ENCODE peak calls at places on chromosomes 12 and 14, in four cellular contexts. Q is A549, Z is IMR-90, G is GM12878. H is an unnamed sample.

GRCh38 chr14:36751116-36751515 is 89.5 kb downstream of the PAX9 start:
- DNase-seq in Q (no peak), Z (no peak), G (no peak), H (no peak)

GRCh38 chr14:64942531-64943111 is at the start of gene GPX2:
- DNase-seq in Z (no peak), Q (peak), G (no peak), H (no peak)

GRCh38 chr12:30847259-30847658 is 79.3 kb upstream of the TSPAN11 start:
- DNase-seq in G (peak), Q (no peak), Z (peak), H (peak)

GRCh38 chr12:54131641-54132280 is 57.0 kb downstream of the SMUG1 start:
- DNase-seq in Z (no peak), Q (no peak), G (no peak), H (no peak)

GRCh38 chr14:89293349-89293916 is 123.6 kb downstream of the FOXN3 start:
- DNase-seq in G (no peak), Z (no peak), Q (no peak), H (no peak)

GRCh38 chr12:116459921-116460666 is 99.1 kb upstream of the MAP1LC3B2 start:
- DNase-seq in G (no peak), Q (no peak), Z (no peak), H (no peak)

GRCh38 chr12:1201886-1202285 is 210.9 kb downstream of the ERC1 start:
- DNase-seq in Z (no peak), G (no peak), Q (no peak), H (no peak)

GRCh38 chr12:46266869-46267617 is 1.8 kb downstream of the SLC38A1 start:
- DNase-seq in G (no peak), Z (peak), Q (peak), H (no peak)

GRCh38 chr14:100147181-100147631 is 12.2 kb downstream of the DEGS2 start:
- DNase-seq in Q (no peak), G (no peak), Z (no peak), H (no peak)

GRCh38 chr12:26846419-26846818 is 13.4 kb upstream of the ITPR2 start:
- DNase-seq in Z (no peak), Q (no peak), G (no peak), H (no peak)

GRCh38 chr12:57744194-57744776 is 554 bp upstream of the TSPAN31 start:
- DNase-seq in Q (peak), G (peak), Z (peak), H (peak)

GRCh38 chr14:88299865-88300264 is 23.2 kb downstream of the KCNK10 start:
- DNase-seq in Z (no peak), G (no peak), Q (no peak), H (no peak)

GRCh38 chr12:113186666-113187325 is 1.3 kb downstream of the RITA1 start:
- DNase-seq in Q (no peak), Z (no peak), G (no peak), H (no peak)

GRCh38 chr14:33127531-33127930 is 188.9 kb downstream of the NPAS3 start:
- DNase-seq in G (no peak), Q (no peak), Z (no peak), H (no peak)

GRCh38 chr12:97006585-97006984 is 99.5 kb downstream of the NEDD1 start:
- DNase-seq in Z (no peak), G (no peak), Q (no peak), H (no peak)

GRCh38 chr14:87745507-87746118 is 247.4 kb downstream of the GALC start:
- DNase-seq in Q (peak), G (no peak), Z (peak), H (peak)

GRCh38 chr14:39034481-39035296 is 68.3 kb downstream of the SEC23A start:
- DNase-seq in G (no peak), Q (peak), Z (no peak), H (no peak)

GRCh38 chr12:1107669-1108068 is 116.6 kb downstream of the ERC1 start:
- DNase-seq in G (no peak), Q (no peak), Z (no peak), H (no peak)

GRCh38 chr14:64930085-64930843 is 12.3 kb downstream of the GPX2 start:
- DNase-seq in G (no peak), Z (peak), Q (no peak), H (no peak)

GRCh38 chr14:64503184-64503433 is 529 bp downstream of the ZBTB25 start:
- DNase-seq in Q (no peak), G (no peak), Z (no peak), H (no peak)

GRCh38 chr12:14417717-14418116 is 52.2 kb downstream of the ATF7IP start:
- DNase-seq in G (no peak), Q (no peak), Z (peak), H (peak)

GRCh38 chr14:90756755-90757345 is 59.4 kb downstream of the TTC7B start:
- DNase-seq in G (no peak), Z (no peak), Q (no peak), H (peak)

GRCh38 chr14:29528889-29529288 is 398.8 kb downstream of the PRKD1 start:
- DNase-seq in Z (no peak), Q (no peak), G (no peak), H (no peak)

GRCh38 chr12:93191956-93192355 is 185.8 kb upstream of the NUDT4 start:
- DNase-seq in G (no peak), Q (no peak), Z (no peak), H (no peak)

GRCh38 chr14:73752297-73752992 is 38.3 kb upstream of the PNMA1 start:
- DNase-seq in G (no peak), Q (no peak), Z (peak), H (no peak)

GRCh38 chr14:89912667-89913211 is 41.8 kb downstream of the EFCAB11 start:
- DNase-seq in Z (peak), G (no peak), Q (peak), H (no peak)

GRCh38 chr12:90174198-90174510 is 465.5 kb upstream of the ATP2B1 start:
- DNase-seq in G (peak), Q (no peak), Z (no peak), H (no peak)

GRCh38 chr12:132216354-132216987 is 72.2 kb downstream of the NOC4L start:
- DNase-seq in Q (no peak), Z (no peak), G (no peak), H (no peak)

GRCh38 chr14:102182190-102182589 is 42.5 kb downstream of the WDR20 start:
- DNase-seq in G (no peak), Z (peak), Q (no peak), H (no peak)

GRCh38 chr12:12467701-12468218 is 94.9 kb downstream of the DUSP16 start:
- DNase-seq in G (no peak), Q (no peak), Z (peak), H (no peak)

GRCh38 chr12:52415870-52416750 is 10.0 kb upstream of the KRT82 start:
- DNase-seq in G (no peak), Z (peak), Q (no peak), H (no peak)

GRCh38 chr12:42213023-42213422 is 25.0 kb downstream of the YAF2 start:
- DNase-seq in Q (no peak), G (no peak), Z (peak), H (no peak)

GRCh38 chr12:96091833-96092232 is 56.4 kb upstream of the LTA4H start:
- DNase-seq in Z (no peak), G (no peak), Q (no peak), H (no peak)

GRCh38 chr14:39258782-39259545 is 25.2 kb downstream of the MIA2 start:
- DNase-seq in Z (no peak), G (no peak), Q (no peak), H (no peak)

GRCh38 chr14:74333909-74334308 is 14.4 kb upstream of the VRTN start:
- DNase-seq in Z (peak), Q (no peak), G (no peak), H (no peak)

GRCh38 chr12:113019045-113019444 is 37.5 kb upstream of the DTX1 start:
- DNase-seq in G (no peak), Z (no peak), Q (no peak), H (no peak)

GRCh38 chr12:1587927-1588573 is 6.3 kb downstream of the FBXL14 start:
- DNase-seq in G (no peak), Z (peak), Q (no peak), H (no peak)

GRCh38 chr12:103657331-103657730 is 70.3 kb downstream of the STAB2 start:
- DNase-seq in Q (no peak), G (no peak), Z (peak), H (no peak)

DNA sequence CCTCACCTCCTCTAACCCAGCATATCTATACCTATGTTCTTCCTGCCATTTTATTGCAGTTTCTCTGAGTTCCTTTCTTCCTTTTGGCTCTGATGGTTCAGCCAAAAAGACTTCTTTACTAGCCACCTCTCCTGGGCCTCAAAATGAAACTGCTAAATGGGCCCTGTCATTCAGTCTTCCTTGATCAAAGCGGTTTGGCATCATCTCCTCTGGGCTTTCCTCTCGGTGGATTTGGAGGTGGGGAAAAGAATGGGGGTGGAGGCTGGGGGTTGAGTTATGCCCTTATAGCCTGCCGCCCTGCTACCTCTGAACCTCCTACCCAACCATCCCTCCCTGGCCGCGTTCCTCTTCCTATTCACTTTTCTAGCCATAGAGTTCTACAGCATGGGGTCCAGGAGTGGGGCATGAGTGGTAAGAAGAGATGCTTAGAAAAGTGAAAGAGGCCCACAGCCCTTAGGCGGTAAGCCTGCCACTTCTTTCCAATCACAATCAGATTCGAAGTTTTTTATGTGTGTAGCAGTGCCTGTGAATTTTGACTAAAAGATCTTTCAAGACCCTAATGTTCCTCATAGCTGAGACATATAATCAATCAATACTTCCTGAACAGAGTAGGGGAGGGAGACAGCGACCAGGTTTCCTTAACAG is 2.5 kb downstream of the AJUBA start:
- DNase-seq in Z (no peak), G (no peak), Q (no peak), H (no peak)
- TF ChIP-seq ELK1 in Z (no peak), G (no peak), Q (no peak), H (no peak)

DNA sequence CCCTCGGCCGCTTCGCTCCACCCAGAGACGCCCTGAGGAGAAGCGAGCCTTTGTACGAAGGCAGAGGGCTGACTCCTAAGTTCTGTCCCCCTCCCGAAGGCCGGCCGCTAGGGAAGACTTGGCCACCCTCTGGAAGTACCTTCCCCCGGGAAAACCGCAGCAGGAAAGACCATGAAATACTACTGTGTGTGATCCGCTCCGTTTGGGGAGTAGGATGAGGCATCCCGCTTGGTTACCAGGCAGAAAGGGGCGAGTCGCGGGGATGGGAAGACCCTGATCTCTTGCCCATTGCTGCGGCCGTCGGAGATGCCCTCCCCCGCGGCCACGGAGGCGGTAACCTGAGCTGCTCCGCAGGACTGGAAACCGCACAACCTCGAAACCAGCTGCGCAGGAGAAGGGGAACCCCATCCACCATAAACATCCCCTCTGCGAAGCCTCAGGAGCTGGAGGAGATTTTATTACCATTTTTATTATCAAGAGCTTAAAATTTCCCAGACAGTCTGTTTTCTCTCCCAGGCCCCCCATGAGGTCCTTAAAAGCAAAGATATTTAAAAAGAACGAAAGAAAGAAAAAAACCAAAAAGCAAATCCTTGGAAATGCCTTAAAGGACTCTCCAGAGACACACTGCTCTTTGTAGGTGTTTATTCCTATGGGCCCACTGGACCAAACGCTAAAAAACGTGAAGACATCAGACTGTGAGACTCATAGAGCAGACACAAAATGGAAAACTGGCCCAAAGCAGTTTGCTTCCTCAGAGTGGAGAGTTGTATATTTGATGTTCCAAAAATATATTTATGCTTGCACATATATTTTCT is 965 bp upstream of the NID2 start:
- DNase-seq in Z (peak), Q (no peak), G (no peak), H (no peak)
- TF ChIP-seq ELK1 in Z (no peak), Q (no peak), G (no peak), H (no peak)

DNA sequence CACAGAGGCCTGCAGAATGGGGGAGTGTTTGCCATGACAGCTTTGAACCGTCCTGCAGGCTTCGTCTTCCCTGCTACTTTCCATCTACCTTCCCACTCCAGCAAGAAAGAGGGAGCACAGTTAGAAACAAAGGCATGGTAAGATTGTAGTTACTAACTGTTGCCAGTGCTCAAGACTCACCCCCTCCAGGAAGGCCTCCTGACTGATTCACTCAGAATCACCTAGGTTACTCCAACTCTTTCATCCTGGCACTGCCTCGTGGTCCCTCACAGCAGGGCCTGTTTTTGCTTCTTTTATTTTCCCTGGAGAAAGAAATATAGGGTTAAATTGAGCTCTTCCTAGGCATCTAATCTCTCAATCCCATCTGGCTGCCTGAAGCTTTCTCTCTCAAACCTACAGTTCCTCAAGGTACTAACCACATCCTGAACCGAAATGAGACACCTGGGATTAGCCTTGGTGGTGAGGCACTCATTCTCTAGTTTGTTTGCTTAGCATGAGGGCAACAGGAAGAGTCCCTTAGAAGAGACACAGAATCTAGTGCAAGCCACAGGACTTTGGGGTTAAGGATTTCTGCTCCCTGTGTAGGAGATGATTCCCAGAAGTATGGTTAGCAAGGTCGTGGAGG is 7.8 kb downstream of the GALNT6 start:
- DNase-seq in Q (no peak), Z (no peak), G (no peak), H (no peak)
- TF ChIP-seq ELK1 in Q (no peak), Z (no peak), G (no peak), H (no peak)

GRCh38 chr14:63283501-63284248 is 35.1 kb downstream of the GPHB5 start:
- DNase-seq in Z (no peak), G (no peak), Q (no peak), H (no peak)
- TF ChIP-seq ELK1 in Z (no peak), G (no peak), Q (no peak), H (no peak)

DNA sequence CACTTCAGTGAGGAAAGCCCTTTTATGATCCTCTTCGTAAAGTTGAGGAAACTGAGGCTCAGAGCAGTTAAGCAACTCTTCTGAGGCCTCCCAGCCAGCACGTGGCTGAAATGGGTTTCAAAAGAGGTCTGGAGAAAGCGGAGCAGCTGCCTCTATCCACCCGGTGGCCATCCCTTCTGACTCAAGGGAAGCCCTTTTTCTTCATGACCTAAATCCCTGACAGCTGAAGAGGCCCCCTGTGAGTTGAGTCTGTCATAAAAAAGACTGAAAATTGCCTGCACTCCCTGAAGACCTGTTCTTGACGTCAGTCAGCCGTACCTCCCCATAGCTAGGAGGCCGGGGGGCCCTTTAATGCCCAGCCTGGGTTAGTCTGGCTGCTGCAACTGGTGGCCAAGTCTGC is 10.7 kb downstream of the CMKLR1 start:
- DNase-seq in G (no peak), Z (no peak), Q (no peak), H (no peak)
- TF ChIP-seq ELK1 in G (no peak), Z (no peak), Q (no peak), H (no peak)

H was measured in K562.